ENCODE peak calls at places on chromosomes 1 and 21, in four cellular contexts. P is AG09309; T is activated T-helper 1 cell treated with anti-CD3 and anti-CD28 coated beads, Interleukin-2, amount 50 U/mL, for 16 hours; N is A172. Z is an unnamed sample.

GRCh38 chr1:33971018-33971710 is 107.3 kb downstream of the HMGB4 start:
- DNase-seq in P (peak), T (no peak), N (no peak), Z (peak)

GRCh38 chr1:180278193-180278556 is 48.1 kb downstream of the LHX4 start:
- DNase-seq in P (no peak), T (no peak), N (no peak), Z (no peak)

GRCh38 chr21:45994086-45994661 is 12.6 kb downstream of the COL6A1 start:
- DNase-seq in P (no peak), T (no peak), N (no peak), Z (no peak)

GRCh38 chr1:15345711-15346355 is 63.9 kb upstream of the EFHD2 start:
- DNase-seq in P (no peak), T (peak), N (peak), Z (no peak)

GRCh38 chr21:36816556-36817130 is 117.7 kb downstream of the SIM2 start:
- DNase-seq in P (no peak), T (no peak), N (no peak), Z (no peak)

GRCh38 chr1:3368711-3369436 is 85.6 kb upstream of the ARHGEF16 start:
- DNase-seq in P (no peak), T (no peak), N (peak), Z (no peak)

GRCh38 chr1:12552111-12552888 is 65.7 kb downstream of the DHRS3 start:
- DNase-seq in P (no peak), T (no peak), N (no peak), Z (no peak)

GRCh38 chr1:66375125-66375524 is 158.8 kb upstream of the SGIP1 start:
- DNase-seq in P (no peak), T (no peak), N (no peak), Z (no peak)

GRCh38 chr1:4626061-4626460 is 28.3 kb upstream of the AJAP1 start:
- DNase-seq in P (no peak), T (no peak), N (no peak), Z (no peak)

GRCh38 chr1:30634507-30634906 is 88.9 kb downstream of the MATN1 start:
- DNase-seq in P (no peak), T (no peak), N (no peak), Z (no peak)

GRCh38 chr1:17909634-17910033 is 154.5 kb downstream of the ACTL8 start:
- DNase-seq in P (no peak), T (no peak), N (no peak), Z (no peak)

GRCh38 chr1:7760245-7760644 is 10.9 kb upstream of the VAMP3 start:
- DNase-seq in P (no peak), T (no peak), N (no peak), Z (no peak)

GRCh38 chr1:245825128-245825901 is 670.5 kb downstream of the KIF26B start:
- DNase-seq in P (no peak), T (no peak), N (no peak), Z (no peak)

GRCh38 chr1:67019600-67020136 is 34.3 kb downstream of the SLC35D1 start:
- DNase-seq in P (peak), T (no peak), N (peak), Z (no peak)

GRCh38 chr1:118960026-118960561 is 28.0 kb downstream of the TBX15 start:
- DNase-seq in P (no peak), T (no peak), N (no peak), Z (no peak)

GRCh38 chr1:173297798-173298391 is 90.8 kb upstream of the TNFSF4 start:
- DNase-seq in P (no peak), T (no peak), N (no peak), Z (no peak)

GRCh38 chr1:212270564-212270963 is 14.6 kb upstream of the PPP2R5A start:
- DNase-seq in P (no peak), T (no peak), N (no peak), Z (no peak)

GRCh38 chr1:5996641-5997270 is 4.5 kb upstream of the NPHP4 start:
- DNase-seq in P (no peak), T (no peak), N (no peak), Z (no peak)